ENCODE peak calls at places on chromosomes 3 and 15, in seven cellular contexts. R, L, D, F, P, T and I are unnamed samples.

GRCh38 chr15:38878946-38879345 is 314.3 kb upstream of the RASGRP1 start:
- DNase-seq in D (no peak), T (no peak), P (no peak), F (no peak), L (no peak), R (no peak), I (peak; percentile 30)

GRCh38 chr3:171419457-171419856 is 40.7 kb downstream of the TNIK start:
- DNase-seq in L (no peak), F (no peak), T (no peak), D (no peak), P (no peak), R (no peak), I (no peak)

GRCh38 chr15:29612701-29613100 is 209.6 kb downstream of the TJP1 start:
- DNase-seq in F (no peak), P (peak; percentile 7), R (no peak), L (no peak), T (peak; percentile 30), D (no peak), I (no peak)

GRCh38 chr3:194711913-194712312 is 26.2 kb downstream of the FAM43A start:
- DNase-seq in R (no peak), D (no peak), P (peak; percentile 87), F (no peak), T (peak; percentile 85), L (peak; percentile 22), I (peak; percentile 24)

GRCh38 chr3:134527037-134527436 is 41.2 kb downstream of the CEP63 start:
- DNase-seq in T (no peak), L (no peak), R (no peak), F (no peak), P (no peak), D (no peak), I (no peak)

GRCh38 chr15:100771745-100772144 is 107.9 kb upstream of the ALDH1A3 start:
- DNase-seq in P (no peak), F (no peak), R (no peak), D (peak; percentile 31), L (no peak), T (peak; percentile 43), I (no peak)

GRCh38 chr3:115680802-115681345 is 57.6 kb downstream of the GAP43 start:
- DNase-seq in R (no peak), F (no peak), T (no peak), D (no peak), L (no peak), P (no peak), I (no peak)

GRCh38 chr3:132253262-132253878 is 63.8 kb upstream of the ACP3 start:
- DNase-seq in F (no peak), R (peak; percentile 13), T (peak; percentile 67), L (no peak), P (peak; percentile 28), D (no peak), I (peak; percentile 42)

GRCh38 chr3:155683321-155683720 is 61.5 kb downstream of the PLCH1 start:
- DNase-seq in R (no peak), T (no peak), F (no peak), L (no peak), D (no peak), P (no peak), I (no peak)

GRCh38 chr3:130787422-130788068 is 40.9 kb upstream of the PIK3R4 start:
- DNase-seq in T (no peak), F (no peak), R (no peak), L (no peak), D (no peak), P (no peak), I (no peak)

GRCh38 chr3:141690366-141691072 is 47.6 kb upstream of the RNF7 start:
- DNase-seq in P (no peak), T (no peak), R (no peak), L (no peak), F (no peak), D (no peak), I (no peak)

GRCh38 chr3:27642796-27643195 is 79.3 kb downstream of the EOMES start:
- DNase-seq in D (no peak), R (no peak), T (peak; percentile 21), F (no peak), L (no peak), P (no peak), I (no peak)

GRCh38 chr15:54045397-54045796 is 67.2 kb downstream of the UNC13C start:
- DNase-seq in F (no peak), D (no peak), L (no peak), T (no peak), R (no peak), P (no peak), I (no peak)

GRCh38 chr3:178159691-178160090 is 376.5 kb upstream of the KCNMB2 start:
- DNase-seq in F (no peak), R (no peak), P (no peak), T (no peak), L (no peak), D (no peak), I (peak; percentile 36)

GRCh38 chr3:171828852-171829770 is 14.0 kb upstream of the TMEM212 start:
- DNase-seq in R (no peak), P (no peak), D (no peak), F (no peak), T (peak; percentile 50), L (no peak), I (no peak)

GRCh38 chr15:67825880-67826716 is 789 bp downstream of the SKOR1 start:
- DNase-seq in L (no peak), P (no peak), R (no peak), F (no peak), D (no peak), T (no peak), I (no peak)

GRCh38 chr3:161443921-161444457 is 52.6 kb upstream of the OTOL1 start:
- DNase-seq in F (no peak), P (no peak), R (no peak), D (no peak), L (no peak), T (no peak), I (peak; percentile 38)

GRCh38 chr3:13244695-13245449 is 171.6 kb upstream of the IQSEC1 start:
- DNase-seq in L (no peak), F (no peak), T (no peak), P (peak; percentile 43), D (no peak), R (no peak), I (no peak)

GRCh38 chr3:164927728-164928127 is 150.6 kb downstream of the SI start:
- DNase-seq in T (no peak), D (no peak), R (no peak), P (no peak), F (no peak), L (no peak), I (no peak)

GRCh38 chr3:60017631-60018030 is 967.8 kb upstream of the CFAP20DC start:
- DNase-seq in F (peak; percentile 79), T (peak; percentile 51), R (no peak), L (no peak), D (no peak), P (peak; percentile 27), I (no peak)

GRCh38 chr3:49021813-49022720 is at the start of gene NDUFAF3:
- DNase-seq in P (peak; percentile 84), R (peak; percentile 86), T (peak; percentile 93), D (peak; percentile 95), F (peak; percentile 84), L (peak; percentile 96), I (peak; percentile 99)

GRCh38 chr15:68566377-68566954 is 12.3 kb upstream of the CORO2B start:
- DNase-seq in P (no peak), F (no peak), R (no peak), L (no peak), T (no peak), D (peak; percentile 10), I (no peak)

GRCh38 chr3:170942011-170942410 is 33.6 kb upstream of the EIF5A2 start:
- DNase-seq in L (no peak), R (no peak), F (no peak), D (no peak), T (no peak), P (no peak), I (no peak)

GRCh38 chr3:186105543-186105942 is 3.3 kb downstream of the ETV5 start:
- DNase-seq in D (no peak), P (no peak), T (no peak), F (no peak), R (no peak), L (no peak), I (no peak)

GRCh38 chr15:58548308-58549012 is 116.7 kb downstream of the LIPC start:
- DNase-seq in D (no peak), L (no peak), T (no peak), R (no peak), F (no peak), P (no peak), I (no peak)

GRCh38 chr15:52657338-52657737 is 21.9 kb downstream of the ATOSA start:
- DNase-seq in D (no peak), R (no peak), F (no peak), L (no peak), P (no peak), T (peak; percentile 72), I (no peak)